ENCODE peak calls at places on chromosome 21, in eight cellular contexts. One of them, this sample, is unnamed.

GRCh38 chr21:36545776-36546511 is 66.0 kb upstream of the CLDN14 start:
- DNase-seq in activated CD8-positive, alpha-beta memory T cell treated with anti-CD3 and anti-CD28 coated beads for 4 hours: no peak
- DNase-seq in endothelial cell of umbilical vein: no peak
- DNase-seq in LHCN-M2: peak; percentile 35
- DNase-seq in brain microvascular endothelial cell: peak; percentile 3
- DNase-seq in activated effector memory CD4-positive, alpha-beta T cell treated with anti-CD3 and anti-CD28 coated beads, Interleukin-2, amount 50 U/mL, for 16 hours: no peak
- DNase-seq in choroid plexus epithelial cell: peak; percentile 36
- DNase-seq in mesenteric fat pad: no peak
- DNase-seq in this sample: no peak

GRCh38 chr21:46188226-46189212 is 4.3 kb upstream of the SPATC1L start:
- DNase-seq in activated CD8-positive, alpha-beta memory T cell treated with anti-CD3 and anti-CD28 coated beads for 4 hours: no peak
- DNase-seq in endothelial cell of umbilical vein: peak; percentile 83
- DNase-seq in LHCN-M2: peak; percentile 76
- DNase-seq in brain microvascular endothelial cell: peak; percentile 52
- DNase-seq in activated effector memory CD4-positive, alpha-beta T cell treated with anti-CD3 and anti-CD28 coated beads, Interleukin-2, amount 50 U/mL, for 16 hours: no peak
- DNase-seq in choroid plexus epithelial cell: peak; percentile 62
- DNase-seq in mesenteric fat pad: no peak
- DNase-seq in this sample: no peak

GRCh38 chr21:36079010-36079649 is 9.3 kb downstream of the CBR1 start:
- DNase-seq in activated CD8-positive, alpha-beta memory T cell treated with anti-CD3 and anti-CD28 coated beads for 4 hours: peak; percentile 10
- DNase-seq in endothelial cell of umbilical vein: no peak
- DNase-seq in LHCN-M2: no peak
- DNase-seq in brain microvascular endothelial cell: peak; percentile 2
- DNase-seq in activated effector memory CD4-positive, alpha-beta T cell treated with anti-CD3 and anti-CD28 coated beads, Interleukin-2, amount 50 U/mL, for 16 hours: peak; percentile 73
- DNase-seq in choroid plexus epithelial cell: peak; percentile 32
- DNase-seq in mesenteric fat pad: no peak
- DNase-seq in this sample: no peak

GRCh38 chr21:43845386-43845785 is 19.6 kb upstream of the AGPAT3 start:
- DNase-seq in activated CD8-positive, alpha-beta memory T cell treated with anti-CD3 and anti-CD28 coated beads for 4 hours: no peak
- DNase-seq in endothelial cell of umbilical vein: no peak
- DNase-seq in LHCN-M2: no peak
- DNase-seq in brain microvascular endothelial cell: no peak
- DNase-seq in activated effector memory CD4-positive, alpha-beta T cell treated with anti-CD3 and anti-CD28 coated beads, Interleukin-2, amount 50 U/mL, for 16 hours: no peak
- DNase-seq in choroid plexus epithelial cell: no peak
- DNase-seq in mesenteric fat pad: no peak
- DNase-seq in this sample: no peak

GRCh38 chr21:41564871-41565281 is 56.9 kb upstream of the TMPRSS2 start:
- DNase-seq in activated CD8-positive, alpha-beta memory T cell treated with anti-CD3 and anti-CD28 coated beads for 4 hours: no peak
- DNase-seq in endothelial cell of umbilical vein: peak; percentile 4
- DNase-seq in LHCN-M2: peak; percentile 35
- DNase-seq in brain microvascular endothelial cell: peak; percentile 35
- DNase-seq in activated effector memory CD4-positive, alpha-beta T cell treated with anti-CD3 and anti-CD28 coated beads, Interleukin-2, amount 50 U/mL, for 16 hours: no peak
- DNase-seq in choroid plexus epithelial cell: peak; percentile 61
- DNase-seq in mesenteric fat pad: no peak
- DNase-seq in this sample: no peak

GRCh38 chr21:41142051-41142795 is 25.7 kb upstream of the BACE2 start:
- DNase-seq in activated CD8-positive, alpha-beta memory T cell treated with anti-CD3 and anti-CD28 coated beads for 4 hours: no peak
- DNase-seq in endothelial cell of umbilical vein: no peak
- DNase-seq in LHCN-M2: peak; percentile 73
- DNase-seq in brain microvascular endothelial cell: peak; percentile 6
- DNase-seq in activated effector memory CD4-positive, alpha-beta T cell treated with anti-CD3 and anti-CD28 coated beads, Interleukin-2, amount 50 U/mL, for 16 hours: no peak
- DNase-seq in choroid plexus epithelial cell: peak; percentile 12
- DNase-seq in mesenteric fat pad: peak; percentile 82
- DNase-seq in this sample: no peak

GRCh38 chr21:16196521-16197208 is 466.9 kb downstream of the USP25 start:
- DNase-seq in activated CD8-positive, alpha-beta memory T cell treated with anti-CD3 and anti-CD28 coated beads for 4 hours: no peak
- DNase-seq in endothelial cell of umbilical vein: peak; percentile 80
- DNase-seq in LHCN-M2: peak; percentile 11
- DNase-seq in brain microvascular endothelial cell: no peak
- DNase-seq in activated effector memory CD4-positive, alpha-beta T cell treated with anti-CD3 and anti-CD28 coated beads, Interleukin-2, amount 50 U/mL, for 16 hours: no peak
- DNase-seq in choroid plexus epithelial cell: peak; percentile 60
- DNase-seq in mesenteric fat pad: no peak
- DNase-seq in this sample: no peak

GRCh38 chr21:37914211-37914900 is 1.9 kb downstream of the KCNJ6 start:
- DNase-seq in activated CD8-positive, alpha-beta memory T cell treated with anti-CD3 and anti-CD28 coated beads for 4 hours: no peak
- DNase-seq in endothelial cell of umbilical vein: no peak
- DNase-seq in LHCN-M2: peak; percentile 64
- DNase-seq in brain microvascular endothelial cell: peak; percentile 3
- DNase-seq in activated effector memory CD4-positive, alpha-beta T cell treated with anti-CD3 and anti-CD28 coated beads, Interleukin-2, amount 50 U/mL, for 16 hours: no peak
- DNase-seq in choroid plexus epithelial cell: peak; percentile 16
- DNase-seq in mesenteric fat pad: no peak
- DNase-seq in this sample: peak; percentile 13

GRCh38 chr21:33761104-33762036 is 119.1 kb downstream of the ITSN1 start:
- DNase-seq in activated CD8-positive, alpha-beta memory T cell treated with anti-CD3 and anti-CD28 coated beads for 4 hours: no peak
- DNase-seq in endothelial cell of umbilical vein: peak; percentile 95
- DNase-seq in LHCN-M2: peak; percentile 98
- DNase-seq in brain microvascular endothelial cell: peak; percentile 95
- DNase-seq in activated effector memory CD4-positive, alpha-beta T cell treated with anti-CD3 and anti-CD28 coated beads, Interleukin-2, amount 50 U/mL, for 16 hours: no peak
- DNase-seq in choroid plexus epithelial cell: peak; percentile 99
- DNase-seq in mesenteric fat pad: no peak
- DNase-seq in this sample: no peak

GRCh38 chr21:27954806-27955205 is 987.9 kb upstream of the ADAMTS5 start:
- DNase-seq in activated CD8-positive, alpha-beta memory T cell treated with anti-CD3 and anti-CD28 coated beads for 4 hours: no peak
- DNase-seq in endothelial cell of umbilical vein: no peak
- DNase-seq in LHCN-M2: no peak
- DNase-seq in brain microvascular endothelial cell: no peak
- DNase-seq in activated effector memory CD4-positive, alpha-beta T cell treated with anti-CD3 and anti-CD28 coated beads, Interleukin-2, amount 50 U/mL, for 16 hours: no peak
- DNase-seq in choroid plexus epithelial cell: peak; percentile 63
- DNase-seq in mesenteric fat pad: no peak
- DNase-seq in this sample: no peak

GRCh38 chr21:30194701-30195299 is 21.1 kb downstream of the CLDN8 start:
- DNase-seq in activated CD8-positive, alpha-beta memory T cell treated with anti-CD3 and anti-CD28 coated beads for 4 hours: no peak
- DNase-seq in endothelial cell of umbilical vein: no peak
- DNase-seq in LHCN-M2: no peak
- DNase-seq in brain microvascular endothelial cell: peak; percentile 37
- DNase-seq in activated effector memory CD4-positive, alpha-beta T cell treated with anti-CD3 and anti-CD28 coated beads, Interleukin-2, amount 50 U/mL, for 16 hours: no peak
- DNase-seq in choroid plexus epithelial cell: peak; percentile 74
- DNase-seq in mesenteric fat pad: no peak
- DNase-seq in this sample: no peak

GRCh38 chr21:33028759-33029511 is 3.2 kb downstream of the OLIG2 start:
- DNase-seq in activated CD8-positive, alpha-beta memory T cell treated with anti-CD3 and anti-CD28 coated beads for 4 hours: no peak
- DNase-seq in endothelial cell of umbilical vein: no peak
- DNase-seq in LHCN-M2: no peak
- DNase-seq in brain microvascular endothelial cell: no peak
- DNase-seq in activated effector memory CD4-positive, alpha-beta T cell treated with anti-CD3 and anti-CD28 coated beads, Interleukin-2, amount 50 U/mL, for 16 hours: peak; percentile 74
- DNase-seq in choroid plexus epithelial cell: no peak
- DNase-seq in mesenteric fat pad: peak; percentile 75
- DNase-seq in this sample: no peak

GRCh38 chr21:25373126-25374082 is 233.9 kb downstream of the MRPL39 start:
- DNase-seq in activated CD8-positive, alpha-beta memory T cell treated with anti-CD3 and anti-CD28 coated beads for 4 hours: no peak
- DNase-seq in endothelial cell of umbilical vein: no peak
- DNase-seq in LHCN-M2: no peak
- DNase-seq in brain microvascular endothelial cell: no peak
- DNase-seq in activated effector memory CD4-positive, alpha-beta T cell treated with anti-CD3 and anti-CD28 coated beads, Interleukin-2, amount 50 U/mL, for 16 hours: no peak
- DNase-seq in choroid plexus epithelial cell: peak; percentile 28
- DNase-seq in mesenteric fat pad: no peak
- DNase-seq in this sample: no peak

GRCh38 chr21:38832664-38833063 is 26.9 kb downstream of the ETS2 start:
- DNase-seq in activated CD8-positive, alpha-beta memory T cell treated with anti-CD3 and anti-CD28 coated beads for 4 hours: no peak
- DNase-seq in endothelial cell of umbilical vein: no peak
- DNase-seq in LHCN-M2: no peak
- DNase-seq in brain microvascular endothelial cell: no peak
- DNase-seq in activated effector memory CD4-positive, alpha-beta T cell treated with anti-CD3 and anti-CD28 coated beads, Interleukin-2, amount 50 U/mL, for 16 hours: no peak
- DNase-seq in choroid plexus epithelial cell: no peak
- DNase-seq in mesenteric fat pad: no peak
- DNase-seq in this sample: no peak